ENCODE peak calls at places on chromosomes 11 and 22, in four cellular contexts. X, N, W and B are unnamed samples.

GRCh38 chr11:116953525-116954284 is 116.3 kb upstream of the APOA1 start:
- ATAC-seq in X (no peak), N (no peak), W (no peak), B (no peak)

GRCh38 chr11:1963864-1964263 is 16.7 kb downstream of the MRPL23 start:
- ATAC-seq in X (no peak), N (no peak), W (no peak), B (no peak)

GRCh38 chr11:96869207-96869606 is 479.4 kb downstream of the JRKL start:
- ATAC-seq in X (no peak), N (no peak), W (no peak), B (no peak)

GRCh38 chr11:34050967-34051348 is 573 bp upstream of the CAPRIN1 start:
- ATAC-seq in X (peak), N (peak), W (peak), B (peak)

GRCh38 chr11:2933376-2934056 is 4.3 kb upstream of the PHLDA2 start:
- ATAC-seq in X (no peak), N (no peak), W (peak), B (peak)

GRCh38 chr11:65425971-65426838 is 3.6 kb downstream of the NEAT1 start:
- ATAC-seq in X (no peak), N (no peak), W (no peak), B (no peak)

GRCh38 chr11:22832315-22833041 is 2.9 kb upstream of the SVIP start:
- ATAC-seq in X (no peak), N (no peak), W (no peak), B (no peak)

GRCh38 chr11:74162688-74163467 is 7.9 kb downstream of the C2CD3 start:
- ATAC-seq in X (no peak), N (peak), W (no peak), B (no peak)

GRCh38 chr11:128772814-128773213 is 78.9 kb downstream of the FLI1 start:
- ATAC-seq in X (no peak), N (no peak), W (no peak), B (peak)

GRCh38 chr11:6269994-6270393 is 10.4 kb downstream of the CCKBR start:
- ATAC-seq in X (no peak), N (peak), W (peak), B (no peak)

GRCh38 chr11:18706330-18707243 is 8.0 kb downstream of the TMEM86A start:
- ATAC-seq in X (no peak), N (peak), W (no peak), B (peak)

GRCh38 chr11:35016939-35017338 is 100.5 kb downstream of the PDHX start:
- ATAC-seq in X (no peak), N (no peak), W (no peak), B (no peak)

GRCh38 chr11:114738954-114739353 is 60.6 kb downstream of the NXPE2 start:
- ATAC-seq in X (peak), N (peak), W (peak), B (no peak)

GRCh38 chr22:26979294-26979693 is 321.9 kb downstream of the MIAT start:
- ATAC-seq in X (no peak), N (no peak), W (no peak), B (no peak)

GRCh38 chr11:110896358-110896757 is 184.1 kb upstream of the ARHGAP20 start:
- ATAC-seq in X (no peak), N (no peak), W (no peak), B (no peak)

GRCh38 chr22:44309647-44310046 is 3.1 kb downstream of the SHISAL1 start:
- ATAC-seq in X (no peak), N (no peak), W (no peak), B (peak)

GRCh38 chr11:112989198-112989597 is 28.0 kb downstream of the NCAM1 start:
- ATAC-seq in X (no peak), N (no peak), W (no peak), B (no peak)

GRCh38 chr11:937853-938261 is 12.2 kb downstream of the AP2A2 start:
- ATAC-seq in X (peak), N (peak), W (no peak), B (no peak)

GRCh38 chr11:131944709-131945108 is 574.3 kb downstream of the NTM start:
- ATAC-seq in X (no peak), N (no peak), W (no peak), B (peak)

GRCh38 chr11:17229481-17230152 is 21.8 kb upstream of the PIK3C2A start:
- ATAC-seq in X (no peak), N (peak), W (peak), B (no peak)

GRCh38 chr11:17230867-17231851 is 23.4 kb upstream of the PIK3C2A start:
- ATAC-seq in X (no peak), N (no peak), W (no peak), B (no peak)
- TF ChIP-seq EP300 in X (no peak), N (no peak), W (no peak), B (no peak)

GRCh38 chr11:94754819-94755218 is 13.3 kb upstream of the AMOTL1 start:
- ATAC-seq in X (no peak), N (no peak), W (no peak), B (no peak)
- TF ChIP-seq EP300 in X (no peak), N (no peak), W (no peak), B (no peak)

GRCh38 chr11:8337396-8337795 is 73.7 kb upstream of the LMO1 start:
- ATAC-seq in X (no peak), N (no peak), W (no peak), B (no peak)
- TF ChIP-seq EP300 in X (no peak), N (no peak), W (no peak), B (no peak)

GRCh38 chr22:32879550-32879949 is 78.0 kb downstream of the TIMP3 start:
- ATAC-seq in X (no peak), N (no peak), W (no peak), B (no peak)

GRCh38 chr22:32880531-32880905 is 79.0 kb downstream of the TIMP3 start:
- ATAC-seq in X (no peak), N (no peak), W (no peak), B (no peak)

GRCh38 chr22:32877196-32877595 is 75.7 kb downstream of the TIMP3 start:
- ATAC-seq in X (no peak), N (no peak), W (no peak), B (no peak)

GRCh38 chr22:32880906-32881596 is 79.5 kb downstream of the TIMP3 start:
- ATAC-seq in X (no peak), N (peak), W (no peak), B (peak)

GRCh38 chr22:32880061-32880460 is 78.6 kb downstream of the TIMP3 start:
- ATAC-seq in X (no peak), N (no peak), W (no peak), B (peak)
- TF ChIP-seq EP300 in X (no peak), N (no peak), W (no peak), B (no peak)

GRCh38 chr22:35257321-35258143 is at the start of gene HMGXB4:
- ATAC-seq in X (peak), N (peak), W (peak), B (peak)
- TF ChIP-seq EP300 in X (no peak), N (peak), W (no peak), B (no peak)

GRCh38 chr22:45450931-45451651 is 37.6 kb downstream of the RIBC2 start:
- ATAC-seq in X (no peak), N (no peak), W (no peak), B (peak)
- TF ChIP-seq EP300 in X (no peak), N (no peak), W (no peak), B (no peak)